ENCODE peak calls at places on chromosomes 3 and 15, in six cellular contexts. N is ovary, X is brain microvascular endothelial cell, S is cardiac fibroblast, H is vagina, E is epithelial cell of esophagus. Q is an unnamed sample.

GRCh38 chr3:73432021-73432722 is 192.6 kb downstream of the PDZRN3 start:
- DNase-seq in E (peak; percentile 54), X (peak; percentile 37), H (peak; percentile 85), S (peak; percentile 60), N (no peak), Q (peak; percentile 56)

GRCh38 chr3:18351823-18352744 is 73.1 kb downstream of the SATB1 start:
- DNase-seq in E (no peak), N (no peak), H (no peak), S (no peak), X (no peak), Q (no peak)

GRCh38 chr3:192986399-192986798 is 68.7 kb upstream of the MB21D2 start:
- DNase-seq in X (no peak), H (no peak), E (no peak), S (no peak), N (no peak), Q (no peak)

GRCh38 chr3:88031543-88032148 is 27.2 kb downstream of the CGGBP1 start:
- DNase-seq in E (peak; percentile 22), X (peak; percentile 8), N (no peak), S (peak; percentile 28), H (no peak), Q (peak; percentile 72)

GRCh38 chr15:35630570-35630969 is 84.6 kb upstream of the DPH6 start:
- DNase-seq in N (no peak), X (no peak), S (peak; percentile 72), E (peak; percentile 88), H (no peak), Q (peak; percentile 43)

GRCh38 chr3:168844502-168845482 is 749.1 kb upstream of the GOLIM4 start:
- DNase-seq in S (no peak), N (no peak), H (no peak), E (no peak), X (no peak), Q (no peak)

GRCh38 chr3:6680119-6680806 is 180.7 kb upstream of the GRM7 start:
- DNase-seq in H (no peak), S (no peak), X (no peak), E (no peak), N (no peak), Q (no peak)

GRCh38 chr3:53167418-53168174 is 6.6 kb downstream of the PRKCD start:
- DNase-seq in N (no peak), S (no peak), H (no peak), E (no peak), X (no peak), Q (no peak)

GRCh38 chr3:36678216-36679013 is 85.9 kb downstream of the DCLK3 start:
- DNase-seq in E (peak; percentile 75), X (peak; percentile 71), H (no peak), S (peak; percentile 7), N (no peak), Q (no peak)

GRCh38 chr3:13563911-13564310 is 15.0 kb downstream of the FBLN2 start:
- DNase-seq in N (no peak), E (no peak), S (no peak), X (no peak), H (no peak), Q (no peak)

GRCh38 chr3:51983578-51984268 is 388 bp downstream of the ACY1 start:
- DNase-seq in S (no peak), N (no peak), E (no peak), X (no peak), H (no peak), Q (no peak)

GRCh38 chr15:82946155-82946701 is 6.3 kb downstream of the HOMER2 start:
- DNase-seq in S (no peak), H (no peak), N (no peak), X (no peak), E (no peak), Q (no peak)

GRCh38 chr3:170493712-170494182 is 75.1 kb downstream of the CLDN11 start:
- DNase-seq in E (peak; percentile 53), X (peak; percentile 72), S (peak; percentile 56), H (no peak), N (no peak), Q (peak; percentile 68)

GRCh38 chr15:36808401-36809160 is 229.2 kb downstream of the CDIN1 start:
- DNase-seq in S (peak; percentile 50), N (no peak), E (no peak), H (no peak), X (peak; percentile 20), Q (no peak)

GRCh38 chr3:188052229-188052965 is 101.6 kb upstream of the LPP start:
- DNase-seq in H (no peak), X (peak; percentile 39), E (no peak), S (peak; percentile 72), N (peak; percentile 95), Q (peak; percentile 87)
- TF ChIP-seq CTCF in H (no peak), X (peak; percentile 54), E (no peak), S (peak; percentile 8), N (peak; percentile 85), Q (peak; percentile 48)

DNA sequence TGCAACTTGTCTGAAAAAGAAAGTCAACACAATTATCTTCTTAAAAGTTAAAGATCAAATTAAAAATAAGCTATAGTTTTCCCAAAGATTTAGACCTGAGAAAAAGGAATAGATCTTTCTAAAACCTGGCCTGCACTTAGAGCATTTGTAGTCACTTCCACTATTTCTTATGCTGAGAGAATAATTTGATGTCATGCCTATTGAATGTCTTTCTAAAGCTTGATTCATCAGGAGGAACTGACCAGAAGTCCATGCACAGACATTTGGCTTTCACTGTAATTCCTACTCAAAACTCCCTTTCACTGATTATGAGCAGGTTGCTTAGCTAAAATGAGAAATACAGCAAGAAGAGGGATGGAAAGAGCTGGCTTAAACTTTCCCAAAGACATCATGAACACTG is 4.3 kb downstream of the GREM1 start:
- DNase-seq in N (no peak), X (no peak), S (no peak), H (no peak), E (no peak), Q (no peak)
- H3K4me3 ChIP-seq in N (no peak overlapping the region), X (no peak overlapping the region), S (no peak overlapping the region), H (peak overlapping the region; percentile 51), E (no peak overlapping the region), Q (no peak overlapping the region)

GRCh38 chr3:63349583-63350177 is 71.6 kb downstream of the SYNPR start:
- DNase-seq in S (peak; percentile 77), X (peak; percentile 64), E (peak; percentile 71), H (no peak), N (peak; percentile 15), Q (peak; percentile 68)
- TF ChIP-seq CTCF in S (peak; percentile 86), X (peak; percentile 94), E (peak; percentile 94), H (peak; percentile 45), N (no peak), Q (peak; percentile 90)

GRCh38 chr15:100930306-100930848 is 11.2 kb downstream of the LRRK1 start:
- DNase-seq in E (no peak), H (no peak), X (no peak), S (no peak), N (no peak), Q (no peak)
- H3K4me3 ChIP-seq in E (no peak overlapping the region), H (no peak overlapping the region), X (no peak overlapping the region), S (no peak overlapping the region), N (no peak overlapping the region), Q (no peak overlapping the region)

Q was measured in fibroblast of villous mesenchyme.